ENCODE peak calls at places on chromosomes 5 and 9, in eight cellular contexts. E is Peyer's patch, S is heart left ventricle, Q is fibroblast of lung, R is psoas muscle, I is heart right ventricle, H is neural progenitor cell, W is GM23338. T is an unnamed sample.
A peak's percentile ranks its signal among the peaks of the same experiment; 100 is the strongest.

GRCh38 chr9:19404278-19405075 is 4.3 kb upstream of the ACER2 start:
- DNase-seq in E (no peak), S (no peak), Q (no peak), R (no peak), I (no peak), H (no peak), W (no peak), T (no peak)

GRCh38 chr9:72615931-72616330 is 94.5 kb downstream of the TMC1 start:
- DNase-seq in E (no peak), S (no peak), Q (no peak), R (no peak), I (no peak), H (no peak), W (no peak), T (no peak)

GRCh38 chr9:95570150-95570549 is 53.4 kb upstream of the PTCH1 start:
- DNase-seq in E (peak; percentile 30), S (no peak), Q (peak; percentile 54), R (no peak), I (no peak), H (no peak), W (peak; percentile 44), T (no peak)

GRCh38 chr5:120932480-120932879 is 468.4 kb downstream of the PRR16 start:
- DNase-seq in E (no peak), S (no peak), Q (no peak), R (no peak), I (no peak), H (no peak), W (no peak), T (no peak)

GRCh38 chr5:56319281-56320242 is 86.4 kb upstream of the ANKRD55 start:
- DNase-seq in E (no peak), S (peak; percentile 26), Q (peak; percentile 36), R (peak; percentile 69), I (peak; percentile 59), H (no peak), W (no peak), T (no peak)

GRCh38 chr9:110753734-110754231 is 85.2 kb downstream of the MUSK start:
- DNase-seq in E (no peak), S (no peak), Q (peak; percentile 22), R (no peak), I (no peak), H (no peak), W (no peak), T (no peak)

GRCh38 chr5:57889558-57889957 is 406.9 kb upstream of the ACTBL2 start:
- DNase-seq in E (no peak), S (peak; percentile 47), Q (peak; percentile 96), R (no peak), I (no peak), H (peak; percentile 15), W (peak; percentile 28), T (peak; percentile 96)

GRCh38 chr5:137395011-137395755 is 103.9 kb downstream of the SPOCK1 start:
- DNase-seq in E (no peak), S (no peak), Q (peak; percentile 80), R (no peak), I (no peak), H (no peak), W (no peak), T (peak; percentile 93)

GRCh38 chr9:72155282-72155677 is 6.0 kb downstream of the GDA start:
- DNase-seq in E (peak; percentile 61), S (no peak), Q (no peak), R (no peak), I (no peak), H (no peak), W (no peak), T (no peak)

GRCh38 chr5:78269088-78269703 is 25.3 kb downstream of the AP3B1 start:
- DNase-seq in E (no peak), S (no peak), Q (peak; percentile 15), R (no peak), I (no peak), H (no peak), W (peak; percentile 42), T (no peak)

GRCh38 chr5:145975001-145975360 is 38.6 kb downstream of the SH3RF2 start:
- DNase-seq in E (no peak), S (peak; percentile 8), Q (no peak), R (peak; percentile 83), I (peak; percentile 12), H (no peak), W (no peak), T (no peak)

GRCh38 chr9:12817702-12818101 is 42.9 kb downstream of the LURAP1L start:
- DNase-seq in E (peak; percentile 88), S (no peak), Q (peak; percentile 75), R (no peak), I (peak; percentile 11), H (no peak), W (no peak), T (peak; percentile 98)

GRCh38 chr5:54883374-54884194 is 101.8 kb downstream of the ESM1 start:
- DNase-seq in E (peak; percentile 54), S (peak; percentile 23), Q (peak; percentile 74), R (peak; percentile 61), I (peak; percentile 47), H (peak; percentile 74), W (peak; percentile 90), T (no peak)

GRCh38 chr9:93326654-93327053 is 124.8 kb upstream of the FAM120A start:
- DNase-seq in E (no peak), S (no peak), Q (no peak), R (no peak), I (no peak), H (no peak), W (no peak), T (no peak)

GRCh38 chr5:150488519-150489357 is 19.2 kb upstream of the NDST1 start:
- DNase-seq in E (peak; percentile 63), S (peak; percentile 80), Q (peak; percentile 87), R (peak; percentile 85), I (peak; percentile 82), H (no peak), W (no peak), T (no peak)

GRCh38 chr5:126139086-126139485 is 284.1 kb upstream of the GRAMD2B start:
- DNase-seq in E (no peak), S (no peak), Q (peak; percentile 50), R (no peak), I (no peak), H (no peak), W (no peak), T (no peak)

GRCh38 chr9:93223241-93224180 is 39.6 kb downstream of the WNK2 start:
- DNase-seq in E (no peak), S (peak; percentile 47), Q (peak; percentile 79), R (peak; percentile 54), I (no peak), H (no peak), W (no peak), T (peak; percentile 26)

GRCh38 chr5:891837-892389 is 688 bp downstream of the BRD9 start:
- DNase-seq in E (no peak), S (no peak), Q (peak; percentile 28), R (no peak), I (no peak), H (no peak), W (no peak), T (no peak)

GRCh38 chr9:35666547-35666946 is 1.6 kb upstream of the ARHGEF39 start:
- DNase-seq in E (no peak), S (no peak), Q (no peak), R (no peak), I (no peak), H (no peak), W (no peak), T (no peak)

GRCh38 chr9:38062498-38063362 is 6.3 kb downstream of the SHB start:
- DNase-seq in E (no peak), S (no peak), Q (peak; percentile 88), R (no peak), I (no peak), H (no peak), W (no peak), T (no peak)

GRCh38 chr5:1517838-1518237 is 5.9 kb downstream of the LPCAT1 start:
- DNase-seq in E (peak; percentile 50), S (no peak), Q (no peak), R (peak; percentile 28), I (peak; percentile 10), H (no peak), W (no peak), T (no peak)

GRCh38 chr9:136977223-136978072 is at the start of gene PTGDS:
- DNase-seq in E (no peak), S (peak; percentile 87), Q (no peak), R (peak; percentile 79), I (peak; percentile 82), H (peak; percentile 53), W (peak; percentile 40), T (no peak)
- H3K4me3 ChIP-seq in E (peak within 1 kb of the TSS; percentile 29), S (peak within 1 kb of the TSS; percentile 37), Q (peak within 1 kb of the TSS; percentile 14), R (peak within 1 kb of the TSS; percentile 64), I (peak within 1 kb of the TSS; percentile 58), H (peak within 1 kb of the TSS; percentile 57), W (peak within 1 kb of the TSS; percentile 70), T (peak within 1 kb of the TSS; percentile 54)

DNA sequence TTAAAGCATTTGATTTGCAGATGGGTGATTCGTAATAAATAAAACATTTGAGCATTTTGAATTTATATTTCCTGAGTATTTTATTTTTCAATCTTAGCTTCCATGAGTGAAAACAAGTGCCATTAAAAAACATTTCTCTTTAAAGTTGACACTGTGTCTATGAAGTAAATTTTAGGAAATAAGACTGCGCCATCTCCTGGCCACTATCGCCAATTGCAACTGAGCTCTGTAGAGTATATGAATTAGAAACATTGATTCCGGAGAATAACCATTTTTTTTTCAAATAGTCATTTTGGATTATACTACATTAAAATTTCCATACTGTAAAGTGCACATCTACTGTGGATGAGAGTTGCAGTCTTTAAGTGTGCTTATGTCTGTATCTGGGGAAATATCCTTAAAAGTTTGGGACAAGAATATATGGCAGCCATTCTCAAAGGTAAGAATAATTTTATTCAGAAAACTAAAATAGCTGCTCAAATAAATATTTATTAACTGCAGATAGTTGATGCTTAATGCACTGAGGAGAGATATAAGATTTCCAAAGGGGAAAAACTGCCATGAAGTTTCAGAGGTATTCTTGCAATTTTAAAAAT is 5.9 kb downstream of the DMRTA1 start:
- DNase-seq in E (peak; percentile 82), S (no peak), Q (peak; percentile 8), R (no peak), I (peak; percentile 21), H (peak; percentile 57), W (peak; percentile 68), T (no peak)
- TF ChIP-seq CTCF in E (peak; percentile 74), S (peak; percentile 54), Q (peak; percentile 74), R (peak; percentile 90), I (peak; percentile 49), H (peak; percentile 98), W (peak; percentile 72), T (peak; percentile 87)

DNA sequence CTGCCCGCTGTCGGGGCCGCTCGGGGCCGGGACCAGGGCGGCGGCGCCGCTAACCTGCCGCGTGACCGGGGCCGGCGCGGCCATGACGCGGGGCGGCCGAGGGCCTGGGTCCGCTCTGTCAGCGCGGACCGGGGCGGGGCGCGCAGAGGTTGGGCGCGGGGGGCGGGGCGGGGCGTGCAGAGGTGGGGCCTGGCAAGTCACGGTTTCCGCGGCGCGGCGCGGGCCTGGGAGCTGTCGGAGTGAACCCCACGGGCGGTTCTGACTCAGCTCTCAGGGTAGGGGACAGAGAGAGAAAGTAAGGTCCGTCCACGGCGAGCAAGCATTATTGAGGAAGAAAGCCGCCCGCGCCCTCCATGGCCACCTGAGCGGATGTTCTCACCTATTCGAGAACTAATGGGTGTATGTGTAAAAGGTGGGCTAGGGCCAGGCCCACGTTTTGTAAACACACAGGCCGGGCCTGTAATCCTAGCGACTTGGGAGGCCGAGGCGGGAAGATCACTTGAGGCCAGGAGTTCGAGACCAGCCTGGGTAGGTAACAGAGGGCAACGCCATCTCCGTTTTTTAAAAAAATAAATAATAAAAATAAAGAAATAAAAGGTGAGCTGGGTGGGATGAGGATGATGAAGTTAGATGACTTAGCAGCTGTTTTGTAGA is at the start of gene PRXL2C:
- DNase-seq in E (peak; percentile 95), S (peak; percentile 90), Q (peak; percentile 70), R (peak; percentile 90), I (peak; percentile 90), H (no peak), W (peak; percentile 77), T (no peak)
- H3K4me3 ChIP-seq in E (peak within 1 kb of the TSS; percentile 74), S (peak within 1 kb of the TSS; percentile 47), Q (peak within 1 kb of the TSS; percentile 69), R (peak within 1 kb of the TSS; percentile 69), I (peak within 1 kb of the TSS; percentile 71), H (peak within 1 kb of the TSS; percentile 76), W (peak within 1 kb of the TSS; percentile 74), T (peak within 1 kb of the TSS; percentile 82)

GRCh38 chr9:100505564-100506159 is 32.7 kb downstream of the TMEFF1 start:
- DNase-seq in E (peak; percentile 76), S (peak; percentile 36), Q (peak; percentile 53), R (peak; percentile 80), I (peak; percentile 57), H (peak; percentile 71), W (peak; percentile 98), T (peak; percentile 18)
- TF ChIP-seq CTCF in E (peak; percentile 38), S (peak; percentile 62), Q (peak; percentile 61), R (peak; percentile 71), I (peak; percentile 67), H (peak; percentile 69), W (peak; percentile 93), T (peak; percentile 92)

T was measured in epithelial cell of proximal tubule.